ENCODE peak calls at places on chromosomes 11 and 22, in six cellular contexts. O is uterus; S is CD8-positive, alpha-beta memory T cell; E is lung; A is effector memory CD4-positive, alpha-beta T cell; F is right cardiac atrium. K is an unnamed sample. For H3K9me3, the result is how much of the 10 kb centered on the place peaks cover.

GRCh38 chr22:32501797-32502290 is 27.2 kb downstream of the FBXO7 start:
- DNase-seq in S (no peak), F (no peak), O (no peak), E (no peak), A (no peak), K (no peak)

GRCh38 chr11:1403721-1404460 is 14.2 kb downstream of the BRSK2 start:
- DNase-seq in S (no peak), O (no peak), A (no peak), E (no peak), F (no peak), K (no peak)

GRCh38 chr11:92227954-92228935 is 3.6 kb downstream of the FAT3 start:
- DNase-seq in A (no peak), S (no peak), O (no peak), E (no peak), F (no peak), K (no peak)

GRCh38 chr11:10654211-10655150 is 39.1 kb downstream of the IRAG1 start:
- DNase-seq in F (no peak), A (no peak), S (peak), E (no peak), O (no peak), K (no peak)

GRCh38 chr22:29225422-29226090 is 19.9 kb downstream of the EMID1 start:
- DNase-seq in E (peak), O (peak), F (peak), S (no peak), A (no peak), K (no peak)

GRCh38 chr11:2769779-2770555 is 70.2 kb upstream of the KCNQ1OT1 start:
- DNase-seq in A (no peak), F (no peak), E (peak), O (no peak), S (no peak), K (peak)

GRCh38 chr22:21646608-21647590 is 4.8 kb downstream of the SDF2L1 start:
- DNase-seq in S (peak), A (peak), E (peak), F (peak), O (peak), K (no peak)

GRCh38 chr11:6410695-6411430 is 8.0 kb downstream of the APBB1 start:
- DNase-seq in E (no peak), A (no peak), F (no peak), S (no peak), O (no peak), K (no peak)

GRCh38 chr22:38228873-38229740 is 27.3 kb downstream of the MAFF start:
- DNase-seq in O (no peak), F (peak), A (no peak), E (no peak), S (no peak), K (peak)

GRCh38 chr11:67351275-67352005 is 1.9 kb downstream of the POLD4 start:
- DNase-seq in A (peak), F (peak), O (peak), E (peak), S (peak), K (no peak)

GRCh38 chr22:25419247-25420113 is 145.0 kb upstream of the GRK3 start:
- DNase-seq in S (no peak), A (no peak), E (peak), F (no peak), O (no peak), K (no peak)

GRCh38 chr22:40128989-40129388 is 48.7 kb upstream of the TNRC6B start:
- DNase-seq in A (no peak), O (no peak), S (peak), F (no peak), E (no peak), K (no peak)

GRCh38 chr11:122656631-122657101 is 1.1 kb downstream of the UBASH3B start:
- DNase-seq in F (peak), S (peak), O (no peak), E (no peak), A (peak), K (no peak)

GRCh38 chr11:91272089-91272488 is 952.5 kb upstream of the FAT3 start:
- DNase-seq in A (no peak), E (no peak), F (no peak), O (no peak), S (no peak), K (no peak)

GRCh38 chr22:30304495-30305244 is 15.4 kb upstream of the CASTOR1 start:
- DNase-seq in S (no peak), F (no peak), O (peak), E (no peak), A (no peak), K (no peak)

GRCh38 chr11:6927030-6927617 is 898 bp downstream of the ZNF215 start:
- DNase-seq in E (no peak), O (no peak), F (no peak), S (no peak), A (no peak), K (no peak)

GRCh38 chr11:19711911-19712280 is 741 bp upstream of the NAV2 start:
- DNase-seq in E (peak), S (no peak), O (no peak), F (peak), A (no peak), K (no peak)

GRCh38 chr11:122440783-122441701 is 214.5 kb upstream of the UBASH3B start:
- DNase-seq in F (peak), S (no peak), A (no peak), E (no peak), O (peak), K (no peak)

GRCh38 chr11:9039194-9039593 is 35.4 kb upstream of the NRIP3 start:
- DNase-seq in O (no peak), F (no peak), S (no peak), A (no peak), E (no peak), K (no peak)

GRCh38 chr11:57624864-57625263 is 24.8 kb downstream of the YPEL4 start:
- DNase-seq in E (no peak), F (no peak), A (no peak), S (no peak), O (no peak), K (no peak)

GRCh38 chr11:106466441-106467190 is 389.2 kb downstream of the AASDHPPT start:
- DNase-seq in S (no peak), F (no peak), A (no peak), E (no peak), O (no peak), K (no peak)

GRCh38 chr11:62398011-62398994 is 20.5 kb upstream of the SCGB1A1 start:
- DNase-seq in S (no peak), E (no peak), O (peak), A (no peak), F (peak), K (no peak)

GRCh38 chr11:2383823-2384722 is 7.0 kb downstream of the CD81 start:
- DNase-seq in E (peak), A (peak), S (peak), O (peak), F (peak), K (no peak)

GRCh38 chr11:127966821-127967220 is 620.5 kb downstream of the ETS1 start:
- DNase-seq in S (no peak), A (no peak), O (no peak), E (no peak), F (no peak), K (no peak)

GRCh38 chr11:66015936-66016792 is 4.4 kb downstream of the CST6 start:
- DNase-seq in E (no peak), A (no peak), S (no peak), O (no peak), F (no peak), K (peak)

GRCh38 chr11:3920148-3920852 is 64.8 kb downstream of the STIM1 start:
- DNase-seq in E (peak), A (peak), S (peak), F (peak), O (peak), K (no peak)

GRCh38 chr11:15166204-15166603 is 51.5 kb downstream of the INSC start:
- DNase-seq in F (no peak), S (no peak), E (no peak), O (no peak), A (no peak), K (no peak)

GRCh38 chr22:29149841-29150555 is 55.7 kb upstream of the EMID1 start:
- DNase-seq in A (no peak), O (peak), S (no peak), E (no peak), F (peak), K (no peak)

GRCh38 chr11:35969089-35970046 is 25.5 kb downstream of the LDLRAD3 start:
- DNase-seq in F (no peak), S (no peak), O (no peak), E (peak), A (no peak), K (no peak)

GRCh38 chr22:21816787-21817496 is 50.5 kb downstream of the MAPK1 start:
- DNase-seq in E (no peak), A (no peak), S (peak), O (no peak), F (no peak), K (no peak)

GRCh38 chr11:44611088-44611487 is 45.6 kb downstream of the CD82 start:
- DNase-seq in F (no peak), A (no peak), O (no peak), E (no peak), S (no peak), K (no peak)

GRCh38 chr11:22454461-22454860 is 116.3 kb downstream of the SLC17A6 start:
- DNase-seq in E (no peak), O (no peak), F (no peak), S (no peak), A (no peak), K (no peak)

GRCh38 chr11:70853103-70853830 is 399.1 kb downstream of the SHANK2 start:
- DNase-seq in A (no peak), S (no peak), F (no peak), E (no peak), O (no peak), K (no peak)

GRCh38 chr11:70851308-70851707 is 401.1 kb downstream of the SHANK2 start:
- DNase-seq in E (no peak), A (no peak), S (no peak), O (no peak), F (no peak), K (no peak)

GRCh38 chr11:70854891-70855556 is 397.4 kb downstream of the SHANK2 start:
- DNase-seq in O (no peak), F (no peak), S (no peak), E (no peak), A (no peak), K (no peak)

GRCh38 chr11:70851907-70852306 is 400.5 kb downstream of the SHANK2 start:
- DNase-seq in F (no peak), E (no peak), O (no peak), S (no peak), A (no peak), K (no peak)

GRCh38 chr11:70854201-70854600 is 398.2 kb downstream of the SHANK2 start:
- DNase-seq in S (no peak), E (no peak), F (no peak), O (no peak), A (no peak), K (no peak)
- H3K9me3 ChIP-seq in S (under half), E (under half), F (under half), O (under half), A (under half), K (under half)

GRCh38 chr11:17445240-17445795 is 31.3 kb downstream of the ABCC8 start:
- DNase-seq in S (no peak), A (no peak), E (no peak), O (no peak), F (no peak), K (no peak)
- H3K9me3 ChIP-seq in S (under half), A (under half), E (under half), O (under half), F (under half), K (under half)

GRCh38 chr11:24661313-24661712 is 164.5 kb downstream of the LUZP2 start:
- DNase-seq in A (no peak), S (no peak), O (no peak), F (no peak), E (no peak), K (no peak)
- H3K9me3 ChIP-seq in A (under half), S (under half), O (under half), F (under half), E (under half), K (under half)

DNA sequence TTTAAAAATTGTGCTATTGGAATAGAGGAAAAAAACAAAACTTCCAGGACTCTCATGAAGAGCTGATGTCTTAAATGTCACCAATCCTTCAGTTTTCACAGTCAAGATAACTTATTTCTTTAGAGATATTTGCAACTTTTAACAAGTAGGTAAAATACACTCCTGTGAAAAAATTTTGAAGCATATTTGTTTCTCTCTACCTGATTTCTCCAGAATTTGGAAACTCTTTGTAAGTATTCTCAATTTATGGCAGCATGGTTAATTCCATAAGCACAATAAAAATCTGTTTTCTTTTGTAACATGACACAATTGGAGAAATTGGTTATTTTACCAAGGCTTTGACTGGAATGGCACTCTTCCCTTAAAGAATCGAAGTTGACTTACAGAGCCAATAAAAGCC is 4.1 kb downstream of the CASP4 start:
- DNase-seq in S (no peak), O (no peak), F (no peak), A (no peak), E (no peak), K (no peak)
- H3K9me3 ChIP-seq in S (under half), O (under half), F (under half), A (under half), E (under half), K (under half)

GRCh38 chr11:26225643-26226042 is 106.3 kb upstream of the ANO3 start:
- DNase-seq in O (no peak), A (no peak), S (no peak), E (no peak), F (no peak), K (no peak)
- H3K9me3 ChIP-seq in O (under half), A (under half), S (under half), E (under half), F (under half), K (under half)

DNA sequence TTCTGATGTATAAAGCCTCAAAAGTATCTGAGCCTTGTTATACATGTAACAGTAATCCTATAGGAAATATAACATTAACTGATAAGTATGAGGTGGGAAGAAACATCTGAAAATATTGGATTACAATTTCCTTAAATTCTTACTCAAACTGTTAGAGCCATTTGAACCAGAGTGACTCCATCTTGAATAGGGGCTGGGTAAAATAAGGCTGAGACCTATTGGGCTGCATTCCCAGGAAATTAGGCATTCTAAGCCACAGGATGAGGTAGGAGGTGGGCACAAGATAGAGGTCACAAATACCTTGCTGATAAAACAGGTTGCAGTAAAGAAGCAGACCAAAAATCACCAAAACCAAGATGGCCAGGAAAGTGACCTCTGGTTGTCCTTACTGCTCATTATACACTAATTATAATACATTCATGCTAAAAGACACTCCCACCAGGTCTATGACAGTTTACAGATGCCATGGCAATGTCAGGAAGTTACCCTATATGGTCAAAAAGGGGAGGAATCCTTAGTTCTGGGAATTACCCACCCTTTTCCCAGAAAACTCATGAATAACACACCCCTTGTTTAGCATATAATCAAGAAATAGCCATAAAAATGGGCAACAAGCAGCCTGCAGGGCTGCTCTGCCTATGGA is 114.9 kb downstream of the PGR start:
- DNase-seq in F (no peak), E (no peak), O (no peak), A (no peak), S (no peak), K (no peak)
- H3K9me3 ChIP-seq in F (under half), E (under half), O (under half), A (under half), S (under half), K (under half)

DNA sequence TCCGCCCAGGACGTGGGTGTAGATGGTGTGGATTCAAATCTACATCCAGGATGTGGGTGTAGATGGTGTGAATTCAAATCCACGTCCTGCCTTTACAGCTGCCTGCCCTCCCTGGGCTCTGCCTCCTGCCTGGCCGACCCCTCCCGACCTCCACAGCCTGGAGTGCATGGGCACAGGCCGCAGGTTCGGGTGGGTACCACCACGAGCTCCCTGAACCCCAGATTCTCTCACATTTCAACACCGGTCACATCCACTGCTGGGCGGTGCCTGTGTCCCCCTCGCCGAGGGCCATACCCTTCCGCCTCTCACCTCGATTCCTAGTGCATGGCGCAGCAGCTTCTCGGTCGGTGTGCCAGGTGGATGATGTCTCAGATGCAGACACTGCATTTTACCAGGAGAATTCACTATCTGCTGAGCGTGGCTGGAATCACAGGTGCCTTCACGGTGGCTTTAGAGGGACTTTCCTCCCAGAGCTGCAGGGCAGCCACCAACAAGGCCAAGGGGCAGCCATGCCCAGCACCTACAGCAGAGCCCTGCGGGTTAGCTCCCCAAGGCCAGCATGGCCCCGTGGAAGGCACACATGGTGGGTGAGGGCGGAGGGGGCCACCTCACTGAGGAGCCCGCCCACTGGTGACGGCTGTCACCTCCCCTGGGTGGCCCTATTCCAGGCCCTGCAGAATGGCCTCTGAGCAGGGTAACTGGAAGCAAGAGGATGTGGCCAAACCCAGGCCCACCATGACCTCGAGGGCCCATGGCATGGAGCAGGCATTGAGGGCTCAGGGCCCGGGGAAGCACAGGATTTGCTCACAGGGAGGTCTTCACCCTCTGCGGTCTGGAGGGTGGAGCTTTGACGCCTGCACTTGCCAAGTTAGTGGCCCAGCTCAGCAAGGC is 638.5 kb downstream of the TBC1D22A start:
- DNase-seq in A (no peak), E (no peak), O (no peak), F (no peak), S (no peak), K (no peak)
- H3K9me3 ChIP-seq in A (under half), E (under half), O (under half), F (under half), S (under half), K (under half)

GRCh38 chr11:97968071-97968470 is 1052.7 kb upstream of the CNTN5 start:
- DNase-seq in O (no peak), E (no peak), F (no peak), S (no peak), A (no peak), K (no peak)

GRCh38 chr11:97964332-97965004 is 1056.3 kb upstream of the CNTN5 start:
- DNase-seq in F (no peak), S (no peak), O (no peak), E (no peak), A (no peak), K (no peak)

GRCh38 chr11:97963528-97964331 is 1057.0 kb upstream of the CNTN5 start:
- DNase-seq in S (no peak), O (no peak), A (no peak), E (no peak), F (no peak), K (no peak)

GRCh38 chr11:97965849-97966646 is 1054.7 kb upstream of the CNTN5 start:
- DNase-seq in O (no peak), S (no peak), E (no peak), A (no peak), F (no peak), K (no peak)

DNA sequence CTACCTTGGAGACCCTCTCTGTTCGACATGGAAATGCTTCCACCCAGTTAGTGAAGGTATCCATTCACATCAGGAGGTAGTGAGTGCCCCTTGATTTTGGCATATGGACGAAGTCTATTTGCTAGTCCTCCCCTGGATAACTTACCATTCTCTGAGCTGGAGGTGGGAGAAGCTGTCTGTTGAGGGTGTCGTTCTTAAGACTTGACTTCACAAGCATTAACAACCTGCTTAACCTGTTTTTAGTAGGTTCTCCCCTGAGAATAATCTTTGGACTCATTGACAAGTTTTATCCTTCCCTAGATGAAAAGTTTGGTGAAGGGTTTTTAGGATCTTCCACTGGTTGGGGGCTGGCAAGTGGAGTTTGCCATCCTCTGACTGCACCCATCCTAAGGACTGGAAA is 1053.8 kb upstream of the CNTN5 start:
- DNase-seq in E (no peak), A (no peak), O (no peak), S (no peak), F (no peak), K (no peak)
- H3K9me3 ChIP-seq in E (under half), A (under half), O (under half), S (under half), F (under half), K (under half)